ENCODE peak calls at places on chromosomes 3 and 15, in nine cellular contexts. X is effector memory CD4-positive, alpha-beta T cell; E is GM12878; H is SK-N-SH; S is ovary; Q is small intestine; A is mammary epithelial cell; K is RWPE2; W is iPS DF 6.9. N is an unnamed sample. For H3K4me1, the result is how much of the 10 kb centered on the place peaks cover.

GRCh38 chr3:94694001-94694400 is 631.1 kb downstream of the NSUN3 start:
- DNase-seq in X (no peak), E (no peak), H (peak), S (no peak), Q (no peak), A (no peak), K (no peak), W (no peak), N (no peak)

GRCh38 chr3:192091831-192092230 is 630.9 kb downstream of the PYDC2 start:
- DNase-seq in X (no peak), E (no peak), H (no peak), S (no peak), Q (no peak), A (no peak), K (no peak), W (no peak), N (no peak)

GRCh38 chr3:154642066-154642619 is 212.2 kb upstream of the GPR149 start:
- DNase-seq in X (no peak), E (no peak), H (no peak), S (no peak), Q (no peak), A (no peak), K (no peak), W (no peak), N (no peak)

GRCh38 chr3:82281205-82281604 is 519.8 kb upstream of the GBE1 start:
- DNase-seq in X (no peak), E (no peak), H (no peak), S (no peak), Q (no peak), A (peak), K (no peak), W (no peak), N (no peak)

GRCh38 chr3:8204846-8205624 is 296.6 kb upstream of the LMCD1 start:
- DNase-seq in X (no peak), E (no peak), H (no peak), S (no peak), Q (no peak), A (no peak), K (no peak), W (no peak), N (no peak)

GRCh38 chr15:85759391-85759790 is 35.3 kb downstream of the KLHL25 start:
- DNase-seq in X (no peak), E (no peak), H (peak), S (peak), Q (no peak), A (no peak), K (no peak), W (no peak), N (no peak)

GRCh38 chr3:32276279-32276841 is 37.9 kb downstream of the CMTM8 start:
- DNase-seq in X (no peak), E (no peak), H (no peak), S (no peak), Q (no peak), A (peak), K (no peak), W (no peak), N (no peak)

GRCh38 chr15:34436126-34436955 is 1.3 kb downstream of the GOLGA8A start:
- DNase-seq in X (no peak), E (no peak), H (peak), S (peak), Q (peak), A (no peak), K (no peak), W (no peak), N (peak)

GRCh38 chr3:99971761-99972160 is 142.5 kb downstream of the FILIP1L start:
- DNase-seq in X (no peak), E (no peak), H (no peak), S (no peak), Q (no peak), A (peak), K (no peak), W (no peak), N (no peak)

GRCh38 chr3:123301331-123302184 is 99.8 kb downstream of the SEC22A start:
- DNase-seq in X (no peak), E (no peak), H (no peak), S (no peak), Q (no peak), A (no peak), K (no peak), W (no peak), N (no peak)

GRCh38 chr3:26558257-26558656 is 64.3 kb upstream of the LRRC3B start:
- DNase-seq in X (no peak), E (no peak), H (no peak), S (no peak), Q (no peak), A (no peak), K (no peak), W (no peak), N (no peak)

GRCh38 chr15:51736646-51737537 is 563 bp downstream of the LYSMD2 start:
- DNase-seq in X (peak), E (no peak), H (peak), S (peak), Q (peak), A (no peak), K (no peak), W (no peak), N (peak)

GRCh38 chr15:66893294-66893693 is 172.1 kb upstream of the SMAD3 start:
- DNase-seq in X (no peak), E (no peak), H (no peak), S (no peak), Q (no peak), A (no peak), K (no peak), W (no peak), N (no peak)

GRCh38 chr15:89909611-89910010 is 3.1 kb downstream of the ARPIN start:
- DNase-seq in X (no peak), E (no peak), H (no peak), S (no peak), Q (no peak), A (no peak), K (no peak), W (no peak), N (no peak)

GRCh38 chr15:89908226-89908625 is 4.5 kb downstream of the ARPIN start:
- DNase-seq in X (no peak), E (no peak), H (no peak), S (no peak), Q (no peak), A (no peak), K (peak), W (no peak), N (no peak)

GRCh38 chr15:89910891-89911626 is 1.7 kb downstream of the ARPIN start:
- DNase-seq in X (no peak), E (no peak), H (no peak), S (no peak), Q (no peak), A (no peak), K (peak), W (no peak), N (no peak)

GRCh38 chr15:89912674-89913396 is at the start of gene ARPIN:
- DNase-seq in X (no peak), E (no peak), H (peak), S (peak), Q (peak), A (peak), K (peak), W (no peak), N (peak)

GRCh38 chr15:89912145-89912673 is 543 bp downstream of the ARPIN start:
- DNase-seq in X (no peak), E (no peak), H (peak), S (peak), Q (peak), A (no peak), K (peak), W (no peak), N (no peak)
- H3K27ac ChIP-seq in X (no peak), E (no peak), H (no peak), S (peak), Q (peak), A (no peak), K (peak), W (no peak), N (no peak)

DNA sequence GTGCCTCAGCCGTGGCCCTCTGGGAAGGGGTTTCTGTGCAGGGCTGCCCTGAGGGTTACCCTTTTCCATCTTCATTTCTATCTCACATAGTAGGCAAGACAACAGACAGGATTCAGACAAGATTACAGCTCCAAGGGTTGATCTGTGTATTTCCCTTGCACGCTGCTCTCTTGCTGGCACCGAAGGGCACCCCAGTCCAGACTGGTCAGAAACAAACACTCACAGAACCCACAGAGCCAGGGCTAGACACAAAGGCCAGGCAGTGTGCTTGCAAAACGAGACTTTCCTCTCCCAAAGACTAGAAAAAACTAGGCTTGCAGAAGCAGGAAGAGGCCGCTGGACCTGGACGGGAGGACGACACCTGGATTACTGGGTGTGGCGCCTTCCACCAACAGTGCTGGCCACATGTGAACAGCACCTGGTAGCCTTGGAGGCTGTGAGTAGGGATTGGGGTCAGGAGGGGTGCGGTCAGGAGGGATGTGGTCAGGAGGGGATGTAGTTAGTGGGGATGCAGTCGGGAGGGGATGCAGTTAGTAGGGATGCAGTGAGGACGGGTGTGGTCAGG is 96.8 kb downstream of the BDH1 start:
- DNase-seq in X (no peak), E (no peak), H (no peak), S (no peak), Q (peak), A (no peak), K (no peak), W (no peak), N (no peak)
- H3K4me3 ChIP-seq in X (no peak), E (no peak), H (no peak), S (no peak), Q (no peak), A (no peak), K (no peak), W (no peak), N (no peak)

DNA sequence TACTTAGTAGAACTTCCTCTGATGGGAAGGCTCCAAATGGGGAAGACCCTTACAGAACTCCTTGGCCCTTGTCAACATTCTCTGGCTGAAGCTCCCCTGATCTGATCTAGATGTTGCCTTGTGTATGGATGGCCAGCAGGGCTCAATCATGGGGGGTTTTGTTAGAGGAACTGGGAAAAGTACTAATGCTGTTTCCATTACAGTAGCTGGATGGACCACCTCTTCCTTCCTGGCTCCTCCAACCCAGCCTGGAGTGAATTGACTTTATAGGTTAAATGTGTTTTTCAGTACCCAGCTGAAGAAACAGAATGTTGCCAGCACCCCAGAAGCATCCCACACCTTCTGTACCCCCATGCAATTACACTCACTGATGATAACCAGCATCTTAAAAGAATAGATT is 22.7 kb upstream of the CLEC3B start:
- DNase-seq in X (no peak), E (no peak), H (no peak), S (no peak), Q (no peak), A (no peak), K (no peak), W (no peak), N (no peak)
- H3K4me1 ChIP-seq in X (under half), E (under half), H (under half), S (under half), Q (under half), A (under half), K (under half), W (under half), N (under half)

GRCh38 chr15:28099555-28100140 is 533 bp upstream of the OCA2 start:
- DNase-seq in X (no peak), E (no peak), H (no peak), S (no peak), Q (no peak), A (no peak), K (no peak), W (no peak), N (no peak)
- H3K27ac ChIP-seq in X (no peak), E (no peak), H (no peak), S (no peak), Q (no peak), A (no peak), K (no peak), W (no peak), N (no peak)

GRCh38 chr3:24005669-24006068 is 60.6 kb downstream of the NR1D2 start:
- DNase-seq in X (no peak), E (no peak), H (no peak), S (no peak), Q (no peak), A (no peak), K (no peak), W (no peak), N (no peak)
- H3K4me3 ChIP-seq in X (no peak), E (no peak), H (no peak), S (no peak), Q (no peak), A (no peak), K (no peak), W (no peak), N (no peak)

GRCh38 chr15:74211656-74212055 is 9.1 kb upstream of the STRA6 start:
- DNase-seq in X (no peak), E (no peak), H (no peak), S (no peak), Q (no peak), A (no peak), K (no peak), W (no peak), N (no peak)
- H3K4me1 ChIP-seq in X (under half), E (half or more), H (under half), S (under half), Q (under half), A (under half), K (under half), W (under half), N (under half)

DNA sequence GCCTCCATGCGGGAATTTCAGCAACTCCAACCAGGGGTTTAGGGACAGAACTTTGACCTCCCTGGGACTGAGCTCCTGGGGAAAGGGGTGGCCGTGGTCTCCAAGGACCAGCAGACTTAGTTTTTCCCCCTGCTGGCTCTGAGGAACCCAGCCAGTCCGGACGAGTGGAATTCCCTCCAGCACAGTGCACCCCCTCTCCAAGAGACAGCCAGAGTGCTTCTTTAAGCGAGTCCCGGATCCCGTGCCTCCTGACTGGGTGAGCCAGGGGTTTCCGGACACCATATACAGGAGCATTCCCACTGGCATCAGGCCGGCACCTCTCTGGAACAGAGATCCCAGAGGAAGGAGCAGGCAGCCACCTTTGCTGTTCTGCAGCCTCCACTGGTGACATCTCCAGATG is 459.5 kb downstream of the OCA2 start:
- DNase-seq in X (no peak), E (no peak), H (no peak), S (no peak), Q (no peak), A (no peak), K (no peak), W (no peak), N (no peak)
- H3K27ac ChIP-seq in X (no peak), E (no peak), H (no peak), S (no peak), Q (no peak), A (no peak), K (no peak), W (no peak), N (no peak)

N was measured in CD8-positive, alpha-beta memory T cell.